ENCODE peak calls at places on chromosomes 7 and 10, in seven cellular contexts. X, C, I, F, Y, G and S are unnamed samples.
A peak's percentile ranks its signal among the peaks of the same experiment; 100 is the strongest.

GRCh38 chr7:30430300-30430699 is 48.3 kb downstream of the NOD1 start:
- DNase-seq in Y (no peak), I (no peak), C (no peak), F (no peak), X (no peak), G (no peak), S (no peak)

GRCh38 chr10:123909866-123910265 is 18.3 kb upstream of the CPXM2 start:
- DNase-seq in G (no peak), Y (no peak), C (no peak), I (no peak), F (no peak), X (no peak), S (no peak)

GRCh38 chr10:96038476-96039387 is 4.7 kb upstream of the CCNJ start:
- DNase-seq in C (no peak), Y (no peak), I (no peak), X (no peak), G (no peak), F (peak; percentile 75), S (no peak)

GRCh38 chr10:89555688-89556445 is 20.5 kb upstream of the SLC16A12 start:
- DNase-seq in Y (no peak), F (no peak), I (no peak), X (no peak), G (no peak), C (peak; percentile 16), S (no peak)

GRCh38 chr10:33365871-33366411 is 31.5 kb upstream of the NRP1 start:
- DNase-seq in Y (no peak), X (no peak), I (no peak), F (no peak), G (no peak), C (peak; percentile 97), S (peak; percentile 87)

GRCh38 chr7:73738220-73738611 is 386 bp downstream of the ABHD11 start:
- DNase-seq in X (peak; percentile 40), I (peak; percentile 63), Y (peak; percentile 59), F (peak; percentile 59), G (peak; percentile 89), C (no peak), S (no peak)

GRCh38 chr7:50721160-50721559 is 61.5 kb downstream of the GRB10 start:
- DNase-seq in I (no peak), X (no peak), G (no peak), C (no peak), Y (no peak), F (no peak), S (no peak)

GRCh38 chr7:73850781-73851207 is 8.5 kb upstream of the METTL27 start:
- DNase-seq in X (no peak), G (no peak), Y (no peak), C (peak; percentile 98), I (no peak), F (no peak), S (peak; percentile 100)

GRCh38 chr10:90418869-90419652 is 438.8 kb downstream of the HTR7 start:
- DNase-seq in G (no peak), Y (no peak), F (no peak), X (no peak), I (no peak), C (peak; percentile 78), S (no peak)

GRCh38 chr7:50427518-50427917 is 22.6 kb downstream of the FIGNL1 start:
- DNase-seq in C (no peak), I (no peak), F (no peak), G (no peak), X (no peak), Y (no peak), S (no peak)

GRCh38 chr10:132482090-132482489 is 55.5 kb upstream of the INPP5A start:
- DNase-seq in C (peak; percentile 80), I (no peak), Y (no peak), G (peak; percentile 2), X (no peak), F (no peak), S (peak; percentile 42)

GRCh38 chr7:30922596-30922995 is 10.9 kb downstream of the AQP1 start:
- DNase-seq in F (no peak), C (no peak), I (no peak), Y (no peak), X (no peak), G (peak; percentile 65), S (no peak)

GRCh38 chr7:37920619-37921339 is at the start of gene EPDR1:
- DNase-seq in X (peak; percentile 71), Y (no peak), F (no peak), G (peak; percentile 85), I (no peak), C (no peak), S (no peak)

GRCh38 chr10:100158044-100158805 is 27.6 kb downstream of the ERLIN1 start:
- DNase-seq in X (no peak), G (no peak), Y (no peak), F (no peak), C (no peak), I (no peak), S (no peak)

GRCh38 chr10:118939216-118940007 is 90.1 kb upstream of the NANOS1 start:
- DNase-seq in C (no peak), G (no peak), I (no peak), F (no peak), X (no peak), Y (no peak), S (no peak)

GRCh38 chr7:81430761-81431160 is 339.1 kb downstream of the HGF start:
- DNase-seq in X (no peak), C (no peak), G (no peak), Y (no peak), I (no peak), F (no peak), S (no peak)

GRCh38 chr10:62735464-62736188 is 68.9 kb upstream of the ADO start:
- DNase-seq in Y (no peak), F (no peak), I (no peak), X (no peak), C (peak; percentile 40), G (no peak), S (no peak)

GRCh38 chr7:84454174-84454959 is 259.8 kb upstream of the SEMA3A start:
- DNase-seq in I (no peak), F (no peak), G (no peak), C (no peak), X (no peak), Y (no peak), S (no peak)

GRCh38 chr7:1163121-1163520 is 3.1 kb upstream of the ZFAND2A start:
- DNase-seq in G (no peak), F (no peak), I (no peak), X (no peak), Y (no peak), C (no peak), S (no peak)

GRCh38 chr10:44051584-44052385 is 333.1 kb downstream of the CXCL12 start:
- DNase-seq in X (no peak), F (no peak), C (peak; percentile 67), G (no peak), I (no peak), Y (no peak), S (no peak)

GRCh38 chr10:104300002-104300735 is 31.2 kb downstream of the GSTO2 start:
- DNase-seq in F (no peak), C (peak; percentile 97), Y (no peak), G (peak; percentile 86), I (no peak), X (no peak), S (peak; percentile 84)